ENCODE peak calls at places on chromosomes 12 and 14, in ten cellular contexts. S is GF-D8, X is RPMI7951, R is NCI-H2081, H is H1, N is fibroblast of villous mesenchyme, Z is RPMI8226, G is immature natural killer cell, K is sciatic nerve, B is NCI-H1436. J is an unnamed sample.

GRCh38 chr14:98890556-98891340 is 381.2 kb downstream of the BCL11B start:
- DNase-seq in S (no peak), X (no peak), R (no peak), H (no peak), N (no peak), Z (no peak), G (no peak), K (no peak), B (no peak), J (no peak)

GRCh38 chr14:20988717-20989116 is 1.1 kb upstream of the METTL17 start:
- DNase-seq in S (no peak), X (peak), R (no peak), H (no peak), N (no peak), Z (no peak), G (no peak), K (no peak), B (no peak), J (no peak)

GRCh38 chr12:100141998-100142850 is 450 bp downstream of the BLTP3B start:
- DNase-seq in S (peak), X (peak), R (peak), H (no peak), N (peak), Z (peak), G (peak), K (peak), B (peak), J (no peak)

GRCh38 chr14:92768795-92769194 is 20.4 kb upstream of the LGMN start:
- DNase-seq in S (no peak), X (no peak), R (no peak), H (no peak), N (no peak), Z (peak), G (no peak), K (no peak), B (no peak), J (no peak)

GRCh38 chr12:57604454-57605307 is at the start of gene DTX3:
- DNase-seq in S (no peak), X (peak), R (no peak), H (no peak), N (peak), Z (no peak), G (peak), K (no peak), B (peak), J (no peak)

GRCh38 chr14:70257526-70257925 is 68.8 kb upstream of the SLC8A3 start:
- DNase-seq in S (no peak), X (peak), R (no peak), H (peak), N (no peak), Z (peak), G (no peak), K (no peak), B (no peak), J (no peak)

GRCh38 chr14:22887990-22888378 is 5.0 kb downstream of the REM2 start:
- DNase-seq in S (no peak), X (no peak), R (no peak), H (no peak), N (no peak), Z (peak), G (no peak), K (no peak), B (peak), J (no peak)

GRCh38 chr12:121423682-121424631 is 24.0 kb downstream of the RNF34 start:
- DNase-seq in S (no peak), X (no peak), R (no peak), H (no peak), N (no peak), Z (no peak), G (no peak), K (no peak), B (no peak), J (no peak)

GRCh38 chr14:51860836-51861583 is 598 bp downstream of the GNG2 start:
- DNase-seq in S (no peak), X (peak), R (no peak), H (no peak), N (peak), Z (no peak), G (no peak), K (no peak), B (no peak), J (no peak)

GRCh38 chr14:101200650-101201516 is 297.4 kb upstream of the RTL1 start:
- DNase-seq in S (no peak), X (no peak), R (no peak), H (no peak), N (no peak), Z (no peak), G (no peak), K (peak), B (no peak), J (no peak)

GRCh38 chr12:51323966-51324895 is at the start of gene BIN2:
- DNase-seq in S (peak), X (no peak), R (no peak), H (no peak), N (no peak), Z (peak), G (peak), K (peak), B (no peak), J (no peak)

GRCh38 chr12:107404981-107405380 is 280.6 kb upstream of the PWP1 start:
- DNase-seq in S (no peak), X (peak), R (peak), H (no peak), N (peak), Z (peak), G (peak), K (no peak), B (peak), J (no peak)

GRCh38 chr12:94558612-94559011 is 91.7 kb downstream of the TMCC3 start:
- DNase-seq in S (no peak), X (no peak), R (no peak), H (no peak), N (no peak), Z (no peak), G (no peak), K (no peak), B (no peak), J (no peak)

GRCh38 chr12:26153421-26154154 is 28.8 kb upstream of the BHLHE41 start:
- DNase-seq in S (no peak), X (peak), R (no peak), H (no peak), N (peak), Z (no peak), G (no peak), K (no peak), B (no peak), J (peak)

GRCh38 chr14:100532916-100533630 is 54.1 kb downstream of the BEGAIN start:
- DNase-seq in S (peak), X (peak), R (no peak), H (no peak), N (peak), Z (no peak), G (no peak), K (peak), B (no peak), J (no peak)

GRCh38 chr12:9123741-9124140 is 8.0 kb upstream of the A2M start:
- DNase-seq in S (no peak), X (no peak), R (no peak), H (no peak), N (no peak), Z (no peak), G (no peak), K (no peak), B (no peak), J (no peak)

GRCh38 chr14:51691176-51691575 is 39.5 kb downstream of the FRMD6 start:
- DNase-seq in S (no peak), X (no peak), R (no peak), H (no peak), N (no peak), Z (no peak), G (no peak), K (no peak), B (no peak), J (no peak)

GRCh38 chr12:5705791-5706190 is 239.3 kb downstream of the ANO2 start:
- DNase-seq in S (no peak), X (no peak), R (no peak), H (no peak), N (no peak), Z (no peak), G (no peak), K (no peak), B (no peak), J (no peak)

GRCh38 chr12:9646794-9647622 is 22.5 kb upstream of the CLEC2D start:
- DNase-seq in S (no peak), X (peak), R (no peak), H (no peak), N (peak), Z (peak), G (peak), K (no peak), B (no peak), J (no peak)

GRCh38 chr12:113236539-113237354 is 15.5 kb downstream of the TPCN1 start:
- DNase-seq in S (no peak), X (no peak), R (no peak), H (no peak), N (no peak), Z (peak), G (no peak), K (peak), B (no peak), J (no peak)

GRCh38 chr12:113162102-113163029 is 12.8 kb downstream of the CFAP73 start:
- DNase-seq in S (no peak), X (peak), R (no peak), H (no peak), N (peak), Z (no peak), G (no peak), K (no peak), B (no peak), J (no peak)

GRCh38 chr12:49946086-49946485 is 4.5 kb upstream of the AQP2 start:
- DNase-seq in S (no peak), X (no peak), R (no peak), H (no peak), N (no peak), Z (no peak), G (no peak), K (peak), B (no peak), J (no peak)

GRCh38 chr12:92185052-92185451 is 39.4 kb upstream of the BTG1 start:
- DNase-seq in S (peak), X (no peak), R (no peak), H (no peak), N (no peak), Z (no peak), G (peak), K (no peak), B (no peak), J (no peak)

GRCh38 chr14:88163731-88164255 is 158.9 kb downstream of the GPR65 start:
- DNase-seq in S (no peak), X (no peak), R (no peak), H (no peak), N (no peak), Z (no peak), G (no peak), K (no peak), B (no peak), J (no peak)

GRCh38 chr14:53949201-53949600 is 7.4 kb downstream of the BMP4 start:
- DNase-seq in S (no peak), X (no peak), R (no peak), H (no peak), N (no peak), Z (no peak), G (no peak), K (no peak), B (no peak), J (no peak)

GRCh38 chr14:58280954-58281787 is 17.2 kb upstream of the ARID4A start:
- DNase-seq in S (no peak), X (peak), R (no peak), H (no peak), N (peak), Z (no peak), G (no peak), K (no peak), B (no peak), J (peak)

GRCh38 chr12:105289114-105289904 is 41.2 kb upstream of the C12orf75 start:
- DNase-seq in S (no peak), X (peak), R (no peak), H (no peak), N (no peak), Z (no peak), G (no peak), K (no peak), B (no peak), J (no peak)

GRCh38 chr14:57086271-57087162 is 182.2 kb downstream of the EXOC5 start:
- DNase-seq in S (no peak), X (no peak), R (no peak), H (no peak), N (no peak), Z (no peak), G (no peak), K (no peak), B (peak), J (no peak)

GRCh38 chr14:61451491-61451890 is 130.1 kb downstream of the PRKCH start:
- DNase-seq in S (no peak), X (no peak), R (no peak), H (no peak), N (no peak), Z (no peak), G (no peak), K (no peak), B (no peak), J (no peak)

J was measured in skeletal muscle cell.